ENCODE peak calls at places on chromosomes 7 and 10, in five cellular contexts. B is posterior cingulate gyrus, R is SK-MEL-5, V is Ammon's horn, N is A172. A is an unnamed sample.

GRCh38 chr7:100093925-100094486 is 5.2 kb downstream of the COPS6 start:
- DNase-seq in N (no peak), V (no peak), B (no peak), R (no peak), A (no peak)

GRCh38 chr7:85030893-85031292 is 156.0 kb downstream of the SEMA3D start:
- DNase-seq in N (peak; percentile 49), R (peak; percentile 75), B (no peak), V (no peak), A (no peak)

GRCh38 chr7:133436014-133436428 is 183.1 kb downstream of the EXOC4 start:
- DNase-seq in N (peak; percentile 5), R (peak; percentile 9), V (no peak), B (no peak), A (no peak)

GRCh38 chr10:34522542-34522941 is 292.6 kb downstream of the PARD3 start:
- DNase-seq in B (no peak), V (peak; percentile 37), R (peak; percentile 71), N (peak; percentile 49), A (no peak)

GRCh38 chr10:13206546-13207443 is 27.4 kb downstream of the UCMA start:
- DNase-seq in B (no peak), N (no peak), V (no peak), R (peak; percentile 53), A (no peak)

GRCh38 chr7:104973909-104974415 is 40.0 kb upstream of the KMT2E start:
- DNase-seq in B (no peak), R (no peak), N (peak; percentile 82), V (no peak), A (no peak)

GRCh38 chr10:110471566-110472139 is 26.1 kb upstream of the DUSP5 start:
- DNase-seq in R (no peak), B (no peak), V (no peak), N (no peak), A (no peak)

GRCh38 chr10:5951721-5952407 is 25.5 kb downstream of the IL15RA start:
- DNase-seq in N (no peak), V (no peak), R (no peak), B (no peak), A (no peak)

GRCh38 chr7:64045301-64046040 is at the start of gene ZNF727:
- DNase-seq in B (peak; percentile 75), R (no peak), V (peak; percentile 92), N (no peak), A (no peak)

GRCh38 chr7:16961650-16962049 is 79.9 kb upstream of the AGR3 start:
- DNase-seq in B (no peak), V (no peak), R (no peak), N (no peak), A (no peak)